ENCODE peak calls at places on chromosomes 16 and 17, in nine cellular contexts. U, K, X, B, W, H, T, I and L are unnamed samples.

GRCh38 chr16:55133654-55134053 is 190.3 kb upstream of the IRX6 start:
- DNase-seq in U (no peak), K (no peak), X (no peak), B (no peak), W (no peak), H (no peak), T (no peak), I (no peak), L (no peak)

GRCh38 chr17:58759522-58759921 is 3.9 kb downstream of the PPM1E start:
- DNase-seq in U (no peak), K (no peak), X (no peak), B (no peak), W (no peak), H (no peak), T (no peak), I (no peak), L (no peak)

GRCh38 chr17:2068101-2068518 is 13.2 kb downstream of the HIC1 start:
- DNase-seq in U (no peak), K (no peak), X (no peak), B (peak; percentile 38), W (no peak), H (no peak), T (no peak), I (no peak), L (no peak)

GRCh38 chr16:78035012-78035411 is 12.7 kb downstream of the CLEC3A start:
- DNase-seq in U (no peak), K (no peak), X (no peak), B (no peak), W (no peak), H (no peak), T (no peak), I (no peak), L (no peak)

GRCh38 chr16:81181013-81181720 is 57.3 kb upstream of the BCO1 start:
- DNase-seq in U (no peak), K (no peak), X (no peak), B (peak; percentile 93), W (no peak), H (no peak), T (peak; percentile 17), I (peak; percentile 91), L (no peak)

GRCh38 chr16:8581923-8582580 is 8.3 kb downstream of the TMEM114 start:
- DNase-seq in U (no peak), K (peak; percentile 34), X (peak; percentile 21), B (peak; percentile 41), W (no peak), H (no peak), T (no peak), I (no peak), L (no peak)

GRCh38 chr16:1820096-1820972 is 6.3 kb downstream of the HAGH start:
- DNase-seq in U (no peak), K (no peak), X (no peak), B (no peak), W (no peak), H (no peak), T (no peak), I (no peak), L (no peak)

GRCh38 chr16:68116256-68116853 is 31.2 kb downstream of the NFATC3 start:
- DNase-seq in U (peak; percentile 7), K (peak; percentile 60), X (peak; percentile 65), B (no peak), W (no peak), H (no peak), T (no peak), I (no peak), L (peak; percentile 38)

GRCh38 chr17:45127583-45128300 is 4.6 kb downstream of the PLCD3 start:
- DNase-seq in U (no peak), K (no peak), X (no peak), B (peak; percentile 46), W (no peak), H (no peak), T (no peak), I (peak; percentile 38), L (no peak)

GRCh38 chr17:9887521-9887920 is 17.6 kb downstream of the RCVRN start:
- DNase-seq in U (no peak), K (no peak), X (no peak), B (peak; percentile 21), W (no peak), H (no peak), T (no peak), I (no peak), L (no peak)

GRCh38 chr17:49523196-49523595 is 28.1 kb downstream of the NGFR start:
- DNase-seq in U (no peak), K (no peak), X (no peak), B (no peak), W (no peak), H (no peak), T (no peak), I (no peak), L (no peak)

GRCh38 chr16:47731252-47731651 is 270.1 kb downstream of the PHKB start:
- DNase-seq in U (no peak), K (no peak), X (no peak), B (peak; percentile 34), W (no peak), H (no peak), T (no peak), I (no peak), L (no peak)

GRCh38 chr17:1416414-1416813 is 16.4 kb upstream of the YWHAE start:
- DNase-seq in U (no peak), K (no peak), X (no peak), B (no peak), W (no peak), H (no peak), T (no peak), I (no peak), L (no peak)

GRCh38 chr17:61196302-61196704 is 203.3 kb upstream of the TBX2 start:
- DNase-seq in U (no peak), K (no peak), X (no peak), B (peak; percentile 53), W (no peak), H (no peak), T (no peak), I (no peak), L (no peak)

GRCh38 chr17:71413935-71414334 is 706.9 kb upstream of the SOX9 start:
- DNase-seq in U (no peak), K (peak; percentile 64), X (no peak), B (no peak), W (no peak), H (no peak), T (no peak), I (no peak), L (no peak)

GRCh38 chr16:87166321-87166720 is 150.9 kb downstream of the C16orf95 start:
- DNase-seq in U (no peak), K (no peak), X (no peak), B (no peak), W (no peak), H (no peak), T (no peak), I (no peak), L (no peak)

GRCh38 chr16:9053006-9053601 is 38.3 kb upstream of the HAPSTR1 start:
- DNase-seq in U (no peak), K (peak; percentile 52), X (peak; percentile 85), B (peak; percentile 73), W (no peak), H (no peak), T (no peak), I (no peak), L (no peak)

GRCh38 chr17:33229499-33229898 is 63.6 kb downstream of the ASIC2 start:
- DNase-seq in U (no peak), K (no peak), X (no peak), B (no peak), W (no peak), H (no peak), T (no peak), I (no peak), L (no peak)

GRCh38 chr17:61874075-61874474 is 10.7 kb upstream of the BRIP1 start:
- DNase-seq in U (no peak), K (no peak), X (no peak), B (no peak), W (no peak), H (no peak), T (no peak), I (no peak), L (no peak)

GRCh38 chr16:77450790-77451487 is 16.1 kb upstream of the ADAMTS18 start:
- DNase-seq in U (no peak), K (no peak), X (no peak), B (no peak), W (no peak), H (no peak), T (peak; percentile 95), I (no peak), L (no peak)

GRCh38 chr17:82399030-82399429 is 19.1 kb upstream of the HEXD start:
- DNase-seq in U (no peak), K (no peak), X (no peak), B (peak; percentile 42), W (no peak), H (no peak), T (no peak), I (no peak), L (no peak)

GRCh38 chr17:78644259-78644658 is 67.1 kb upstream of the DNAH17 start:
- DNase-seq in U (no peak), K (no peak), X (no peak), B (no peak), W (no peak), H (no peak), T (no peak), I (no peak), L (no peak)

GRCh38 chr17:66560691-66561090 is 258.3 kb downstream of the PRKCA start:
- DNase-seq in U (no peak), K (no peak), X (no peak), B (no peak), W (no peak), H (no peak), T (no peak), I (no peak), L (no peak)

GRCh38 chr17:73595068-73595865 is 49.0 kb downstream of the SDK2 start:
- DNase-seq in U (no peak), K (peak; percentile 55), X (peak; percentile 24), B (peak; percentile 38), W (peak; percentile 8), H (no peak), T (no peak), I (no peak), L (no peak)